ENCODE peak calls at places on chromosome 3, in six cellular contexts. G is lower lobe of right lung, W is heart left ventricle, M is neural progenitor cell, E is NCI-H774, Y is erythroblast. F is an unnamed sample.

GRCh38 chr3:142088522-142088921 is 60.8 kb downstream of the TFDP2 start:
- DNase-seq in G (no peak), W (no peak), M (no peak), E (no peak), Y (no peak), F (peak)

GRCh38 chr3:129654126-129654525 is 47.6 kb upstream of the PLXND1 start:
- DNase-seq in G (no peak), W (no peak), M (no peak), E (no peak), Y (no peak), F (no peak)

GRCh38 chr3:42830437-42831320 is 21.4 kb downstream of the ACKR2 start:
- DNase-seq in G (no peak), W (no peak), M (peak), E (no peak), Y (peak), F (peak)

GRCh38 chr3:55244247-55244646 is 242.9 kb downstream of the WNT5A start:
- DNase-seq in G (no peak), W (no peak), M (no peak), E (peak), Y (no peak), F (no peak)

GRCh38 chr3:49715611-49716121 is 3.8 kb downstream of the AMIGO3 start:
- DNase-seq in G (no peak), W (peak), M (no peak), E (no peak), Y (no peak), F (no peak)

GRCh38 chr3:171058058-171058457 is 31.5 kb upstream of the SLC2A2 start:
- DNase-seq in G (no peak), W (no peak), M (no peak), E (no peak), Y (no peak), F (no peak)

GRCh38 chr3:129624347-129625070 is 18.0 kb upstream of the PLXND1 start:
- DNase-seq in G (peak), W (peak), M (no peak), E (no peak), Y (no peak), F (no peak)

GRCh38 chr3:25449857-25450256 is 21.8 kb downstream of the RARB start:
- DNase-seq in G (no peak), W (no peak), M (no peak), E (no peak), Y (no peak), F (no peak)

GRCh38 chr3:46693897-46694235 is 387 bp upstream of the ALS2CL start:
- DNase-seq in G (peak), W (peak), M (no peak), E (no peak), Y (no peak), F (peak)

GRCh38 chr3:14322667-14323295 is 79.6 kb upstream of the SLC6A6 start:
- DNase-seq in G (no peak), W (no peak), M (no peak), E (no peak), Y (no peak), F (no peak)